ENCODE peak calls at places on chromosomes 16 and 17, in four cellular contexts. W is cardiac fibroblast, X is body of pancreas, U is progenitor cell of endocrine pancreas. M is an unnamed sample.

GRCh38 chr17:12041316-12041715 is 20.6 kb downstream of the MAP2K4 start:
- DNase-seq in W (peak), X (no peak), U (no peak), M (no peak)

GRCh38 chr16:66483689-66484452 is 56.8 kb downstream of the BEAN1 start:
- DNase-seq in W (peak), X (peak), U (peak), M (peak)

GRCh38 chr17:8798176-8799000 is 777 bp downstream of the MFSD6L start:
- DNase-seq in W (no peak), X (no peak), U (no peak), M (no peak)

GRCh38 chr16:47777191-47777590 is 316.1 kb downstream of the PHKB start:
- DNase-seq in W (peak), X (no peak), U (no peak), M (no peak)

GRCh38 chr16:56136256-56136655 is 55.0 kb upstream of the GNAO1 start:
- DNase-seq in W (no peak), X (no peak), U (no peak), M (no peak)

GRCh38 chr16:20763461-20764232 is at the start of gene ACSM3:
- DNase-seq in W (peak), X (peak), U (peak), M (no peak)

GRCh38 chr16:51137097-51137496 is 14.0 kb downstream of the SALL1 start:
- DNase-seq in W (no peak), X (no peak), U (no peak), M (no peak)

GRCh38 chr17:62876063-62876462 is 67.9 kb upstream of the MARCHF10 start:
- DNase-seq in W (peak), X (no peak), U (no peak), M (no peak)

GRCh38 chr17:77459018-77459755 is 318.4 kb downstream of the SEC14L1 start:
- DNase-seq in W (no peak), X (no peak), U (no peak), M (no peak)

GRCh38 chr16:85750021-85750826 is 672 bp downstream of the C16orf74 start:
- DNase-seq in W (peak), X (no peak), U (no peak), M (peak)

GRCh38 chr16:35908152-35908551 is 2448.7 kb downstream of the TP53TG3F start:
- DNase-seq in W (no peak), X (no peak), U (no peak), M (no peak)

GRCh38 chr17:61520897-61521296 is 68.7 kb downstream of the TBX4 start:
- DNase-seq in W (no peak), X (no peak), U (no peak), M (no peak)

GRCh38 chr17:30225919-30226553 is 9.5 kb downstream of the SLC6A4 start:
- DNase-seq in W (no peak), X (no peak), U (no peak), M (no peak)

GRCh38 chr17:76414334-76415295 is 30.2 kb downstream of the SPHK1 start:
- DNase-seq in W (peak), X (peak), U (no peak), M (no peak)

GRCh38 chr16:61791465-61791864 is 244.8 kb downstream of the CDH8 start:
- DNase-seq in W (no peak), X (no peak), U (no peak), M (no peak)

GRCh38 chr17:2282297-2282873 is 21.2 kb downstream of the SMG6 start:
- DNase-seq in W (peak), X (peak), U (no peak), M (no peak)

GRCh38 chr16:58498341-58499091 is 1.4 kb upstream of the NDRG4 start:
- DNase-seq in W (no peak), X (no peak), U (no peak), M (no peak)

GRCh38 chr16:77789646-77790370 is 1.4 kb downstream of the VAT1L start:
- DNase-seq in W (no peak), X (no peak), U (no peak), M (no peak)

GRCh38 chr16:21599994-21600773 is 807 bp downstream of the METTL9 start:
- DNase-seq in W (peak), X (peak), U (no peak), M (no peak)

GRCh38 chr17:50317121-50317520 is 28.8 kb upstream of the XYLT2 start:
- DNase-seq in W (no peak), X (no peak), U (no peak), M (no peak)

GRCh38 chr17:47678196-47678595 is 15.8 kb upstream of the TBKBP1 start:
- DNase-seq in W (no peak), X (no peak), U (no peak), M (no peak)

GRCh38 chr16:11201498-11202259 is 54.3 kb downstream of the SOCS1 start:
- DNase-seq in W (peak), X (no peak), U (no peak), M (no peak)

GRCh38 chr17:1461193-1461944 is 5.3 kb upstream of the CRK start:
- DNase-seq in W (no peak), X (peak), U (no peak), M (no peak)

GRCh38 chr16:181668-182021 is 1.4 kb downstream of the HBQ1 start:
- DNase-seq in W (peak), X (no peak), U (no peak), M (no peak)

GRCh38 chr16:89944773-89945172 is 3.8 kb upstream of the DEF8 start:
- DNase-seq in W (no peak), X (no peak), U (no peak), M (no peak)

GRCh38 chr17:50547736-50548083 is 736 bp downstream of the SPATA20 start:
- DNase-seq in W (no peak), X (no peak), U (no peak), M (no peak)

GRCh38 chr17:18217412-18218015 is 7.9 kb upstream of the LLGL1 start:
- DNase-seq in W (peak), X (peak), U (peak), M (peak)

GRCh38 chr17:71163121-71163812 is 957.6 kb upstream of the SOX9 start:
- DNase-seq in W (peak), X (peak), U (no peak), M (no peak)

GRCh38 chr17:83009414-83010322 is 69.7 kb upstream of the METRNL start:
- DNase-seq in W (no peak), X (no peak), U (no peak), M (no peak)

GRCh38 chr16:11257131-11257938 is 1.3 kb upstream of the SOCS1 start:
- DNase-seq in W (peak), X (peak), U (peak), M (peak)

GRCh38 chr17:1737531-1738291 is 5.0 kb upstream of the SERPINF2 start:
- DNase-seq in W (no peak), X (no peak), U (no peak), M (no peak)

GRCh38 chr17:62912363-62912762 is 53.7 kb upstream of the TANC2 start:
- DNase-seq in W (no peak), X (no peak), U (no peak), M (no peak)

GRCh38 chr17:58302919-58303551 is 22.3 kb upstream of the MPO start:
- DNase-seq in W (no peak), X (no peak), U (no peak), M (no peak)

GRCh38 chr17:11506635-11507034 is 91.6 kb upstream of the DNAH9 start:
- DNase-seq in W (no peak), X (peak), U (peak), M (peak)

GRCh38 chr16:57384248-57385070 is 12.2 kb downstream of the CX3CL1 start:
- DNase-seq in W (no peak), X (no peak), U (no peak), M (no peak)

GRCh38 chr17:58327363-58328194 is 1.0 kb downstream of the TSPOAP1 start:
- DNase-seq in W (no peak), X (no peak), U (no peak), M (no peak)

GRCh38 chr17:42484304-42484703 is 25.6 kb downstream of the ATP6V0A1 start:
- DNase-seq in W (no peak), X (peak), U (no peak), M (no peak)

GRCh38 chr17:55770220-55770870 is 19.5 kb downstream of the PCTP start:
- DNase-seq in W (peak), X (no peak), U (no peak), M (no peak)

GRCh38 chr16:83899272-83899897 is 470 bp downstream of the MLYCD start:
- DNase-seq in W (peak), X (peak), U (peak), M (peak)

GRCh38 chr17:57302690-57303089 is 46.4 kb downstream of the MSI2 start:
- DNase-seq in W (no peak), X (no peak), U (no peak), M (no peak)

GRCh38 chr17:33106525-33107162 is 115.0 kb downstream of the SPACA3 start:
- DNase-seq in W (no peak), X (no peak), U (no peak), M (no peak)
- TF ChIP-seq CTCF in W (no peak), X (no peak), U (no peak), M (no peak)

GRCh38 chr16:30813821-30814189 is 26.8 kb upstream of the ZNF629 start:
- DNase-seq in W (no peak), X (no peak), U (no peak), M (no peak)
- TF ChIP-seq CTCF in W (no peak), X (no peak), U (no peak), M (no peak)

DNA sequence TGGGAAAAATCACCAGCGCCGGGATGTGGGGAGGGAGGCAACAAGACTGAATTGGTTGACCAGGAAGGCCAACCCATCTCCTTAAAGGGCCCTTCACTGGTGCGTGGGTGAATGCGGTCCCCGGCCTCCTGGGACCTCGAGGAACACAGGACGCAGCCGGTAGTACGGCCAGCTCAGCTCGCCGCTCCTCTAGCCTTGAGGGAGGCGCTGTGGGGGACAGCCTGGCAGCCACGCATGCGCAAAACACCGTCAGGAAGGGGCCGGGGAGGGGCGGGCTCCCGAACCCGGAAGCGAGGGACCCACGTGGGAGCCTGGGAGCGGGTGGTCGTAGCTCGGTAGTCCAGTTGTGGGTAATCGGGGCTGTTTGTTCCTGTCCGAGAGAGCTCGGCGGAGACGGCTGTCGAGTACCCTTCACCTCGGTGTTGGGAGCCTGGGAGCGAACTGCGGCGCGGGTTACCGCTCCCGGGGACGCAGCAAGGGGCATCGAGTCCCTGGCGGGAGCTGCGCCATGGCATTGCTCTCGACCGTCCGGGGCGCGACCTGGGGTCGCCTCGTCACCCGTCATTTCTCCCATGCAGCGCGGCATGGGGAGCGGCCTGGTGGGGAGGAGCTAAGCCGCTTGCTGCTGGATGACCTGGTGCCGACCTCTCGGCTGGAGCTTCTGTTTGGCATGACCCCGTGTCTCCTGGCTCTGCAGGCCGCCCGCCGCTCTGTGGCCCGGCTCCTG is at the start of gene MRM1:
- DNase-seq in W (peak), X (peak), U (peak), M (peak)
- TF ChIP-seq CTCF in W (peak), X (no peak), U (no peak), M (peak)

GRCh38 chr16:69108069-69108904 is 2.8 kb downstream of the HAS3 start:
- DNase-seq in W (no peak), X (no peak), U (no peak), M (no peak)

GRCh38 chr16:69108905-69109252 is 3.4 kb downstream of the HAS3 start:
- DNase-seq in W (no peak), X (no peak), U (no peak), M (no peak)

GRCh38 chr16:69107311-69107962 is 2.0 kb downstream of the HAS3 start:
- DNase-seq in W (peak), X (no peak), U (no peak), M (peak)

GRCh38 chr16:69105501-69106361 is at the start of gene HAS3:
- DNase-seq in W (peak), X (peak), U (peak), M (peak)

DNA sequence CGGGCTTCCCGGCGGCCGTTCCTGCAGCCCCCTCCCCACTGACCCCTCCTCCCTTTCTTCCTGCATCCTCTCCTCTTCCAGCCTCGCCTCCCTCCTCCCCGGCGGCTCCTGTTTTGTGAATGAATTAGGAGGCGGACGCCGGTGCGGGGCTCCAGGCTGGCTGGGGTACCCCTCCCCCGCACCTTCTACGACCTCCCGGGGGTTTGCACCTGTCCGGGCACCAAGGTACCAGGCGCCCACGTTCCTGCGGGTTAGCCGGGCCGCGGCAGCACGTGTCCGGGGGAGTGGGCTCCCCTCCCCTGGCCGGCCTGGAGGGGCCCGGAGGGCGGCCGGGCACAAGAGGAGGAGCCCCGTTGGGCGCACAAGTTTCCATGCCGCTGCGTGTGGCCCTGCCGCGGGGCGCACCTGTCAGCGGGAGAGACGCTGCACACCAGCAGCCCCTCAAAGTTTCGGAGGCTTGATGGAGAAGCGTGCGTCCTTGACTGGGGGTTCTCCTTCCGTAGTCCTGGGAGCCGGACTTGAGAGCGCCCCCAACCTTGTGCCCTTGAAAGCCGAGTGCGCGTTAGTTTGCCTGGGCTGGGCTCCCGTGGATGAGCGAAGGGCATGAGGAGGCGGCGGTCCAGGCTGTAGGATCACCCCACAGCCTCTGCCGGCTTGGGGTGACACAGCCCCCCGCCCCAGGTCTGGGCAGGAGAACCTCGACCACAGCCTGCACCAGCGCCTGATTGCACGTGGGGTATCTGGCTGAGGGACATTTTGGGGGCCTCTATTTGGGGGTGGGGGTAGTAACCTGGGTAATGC is 1.2 kb downstream of the HAS3 start:
- DNase-seq in W (no peak), X (no peak), U (no peak), M (peak)
- TF ChIP-seq CTCF in W (no peak), X (no peak), U (no peak), M (no peak)

DNA sequence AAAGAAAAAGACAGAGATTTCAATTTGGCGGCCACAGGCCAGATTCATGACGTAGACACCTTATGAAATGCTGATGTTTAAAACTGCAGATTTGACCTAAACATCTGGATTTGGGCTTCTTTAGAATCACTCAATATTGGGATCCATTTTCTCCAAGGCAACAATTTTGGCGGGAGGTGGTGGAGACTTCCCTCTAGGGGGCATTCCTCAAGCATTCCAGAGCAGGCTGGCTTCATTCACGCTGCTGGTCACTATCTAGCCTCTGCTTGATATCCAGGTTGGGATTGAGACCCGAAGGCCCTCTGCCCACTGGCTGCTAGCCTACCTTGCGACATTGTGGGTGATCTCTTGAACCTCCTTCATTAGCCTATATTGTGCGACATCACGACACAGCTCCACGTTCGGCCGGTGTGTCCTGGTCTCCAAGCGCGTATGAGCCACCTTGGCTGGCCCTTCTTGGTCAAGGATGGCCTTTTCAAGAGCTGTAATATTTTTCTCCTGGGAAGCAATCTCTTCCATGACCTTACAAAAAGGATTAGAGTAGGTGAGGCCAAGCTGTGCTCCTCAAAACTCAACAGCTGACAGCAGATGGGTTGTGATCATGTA is 24.5 kb downstream of the FBXO39 start:
- DNase-seq in W (no peak), X (no peak), U (no peak), M (peak)
- TF ChIP-seq CTCF in W (no peak), X (no peak), U (peak), M (peak)

GRCh38 chr16:2339521-2340484 is 725 bp downstream of the ABCA3 start:
- DNase-seq in W (peak), X (peak), U (peak), M (peak)
- TF ChIP-seq CTCF in W (no peak), X (no peak), U (no peak), M (no peak)

DNA sequence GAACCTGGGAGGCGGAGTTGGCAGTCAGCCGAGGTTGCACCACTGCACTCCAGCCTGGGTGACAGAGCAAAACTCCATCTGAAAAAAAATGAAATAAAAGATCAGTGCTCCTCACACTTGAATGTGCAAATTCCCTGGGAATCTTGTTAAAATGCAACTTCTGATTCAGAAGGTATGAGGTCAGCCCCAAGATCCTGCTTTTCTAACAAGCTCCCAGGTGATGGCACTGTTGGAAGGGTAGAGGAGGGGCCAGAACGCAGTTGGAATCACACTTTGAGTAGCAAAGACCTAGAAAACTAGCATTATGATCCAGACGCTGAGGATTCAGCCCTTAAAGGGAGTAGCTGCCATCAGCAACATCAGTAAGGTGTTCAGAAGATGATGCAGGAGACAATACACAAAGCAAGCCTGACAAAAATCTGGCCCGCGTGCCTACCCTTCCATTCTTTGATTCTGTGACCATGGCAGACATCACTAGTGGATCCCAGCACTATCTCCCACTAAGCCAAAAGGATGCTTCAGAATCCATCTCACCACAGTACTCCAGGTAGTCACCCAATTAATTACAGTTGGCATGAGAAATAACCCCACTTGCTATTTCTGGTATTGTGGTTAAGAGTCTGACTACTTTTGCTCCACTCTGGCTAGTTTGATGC is 33.1 kb upstream of the MEIOC start:
- DNase-seq in W (no peak), X (no peak), U (no peak), M (no peak)
- TF ChIP-seq CTCF in W (no peak), X (no peak), U (no peak), M (no peak)

DNA sequence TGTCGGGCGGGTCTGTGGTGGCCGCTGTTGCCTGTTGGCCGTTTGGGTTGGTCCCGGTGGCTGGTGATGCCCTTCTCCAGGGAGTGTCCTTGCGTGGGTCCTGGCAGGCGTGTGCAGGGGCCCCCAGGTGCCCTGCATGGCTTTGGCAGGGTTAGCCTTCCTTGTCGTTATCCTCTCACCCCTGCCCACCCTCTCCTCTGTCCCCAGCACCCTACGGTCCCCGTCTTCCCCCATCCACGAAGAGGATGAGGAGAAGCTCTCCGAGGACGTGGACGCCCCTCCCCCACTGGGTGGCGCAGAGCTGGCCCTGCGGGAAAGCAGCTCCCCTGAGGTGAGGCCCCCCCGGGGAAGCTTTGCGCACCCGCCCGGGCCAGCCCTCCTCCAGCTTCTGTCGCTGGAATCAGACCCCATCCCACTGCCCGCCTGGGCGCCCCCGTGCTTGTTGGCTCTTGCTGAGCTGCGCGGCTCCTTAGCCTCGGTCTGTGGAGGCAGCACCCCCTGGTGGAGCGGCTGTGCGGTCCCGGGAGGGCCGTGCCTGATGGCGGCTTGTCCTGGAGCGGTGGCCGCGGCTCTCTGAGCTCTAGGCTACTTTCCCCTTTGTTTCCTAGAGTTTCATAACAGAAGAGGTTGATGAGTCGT is 10.6 kb upstream of the NUDT16L1 start:
- DNase-seq in W (no peak), X (no peak), U (peak), M (peak)
- TF ChIP-seq CTCF in W (peak), X (no peak), U (peak), M (peak)

GRCh38 chr17:27529230-27529796 is 73.1 kb downstream of the KSR1 start:
- DNase-seq in W (peak), X (peak), U (no peak), M (no peak)
- TF ChIP-seq CTCF in W (no peak), X (no peak), U (no peak), M (no peak)

GRCh38 chr17:79023886-79024771 is at the start of gene C1QTNF1:
- DNase-seq in W (peak), X (peak), U (peak), M (peak)
- TF ChIP-seq CTCF in W (peak), X (peak), U (peak), M (peak)